ENCODE peak calls at places on chromosome 9, in seven cellular contexts. O is tibial artery, F is fibroblast of lung, S is NCI-H82, E is heart left ventricle, W is GDM1, J is neural crest cell. K is an unnamed sample.

GRCh38 chr9:132048191-132048590 is 31.5 kb downstream of the MED27 start:
- DNase-seq in E (no peak), W (no peak), F (peak), S (no peak), J (no peak), O (no peak), K (no peak)

GRCh38 chr9:125632321-125633115 is 74.5 kb downstream of the MAPKAP1 start:
- DNase-seq in O (no peak), W (peak), J (no peak), S (no peak), F (peak), E (no peak), K (no peak)

GRCh38 chr9:127397722-127398647 is 1.0 kb downstream of the SLC2A8 start:
- DNase-seq in W (peak), J (peak), F (peak), O (peak), E (peak), S (peak), K (peak)

GRCh38 chr9:129464972-129465833 is 155.7 kb downstream of the C9orf50 start:
- DNase-seq in J (no peak), E (peak), O (peak), S (peak), F (peak), W (no peak), K (peak)

GRCh38 chr9:89661956-89662717 is 57.3 kb downstream of the GADD45G start:
- DNase-seq in S (peak), E (peak), O (peak), F (peak), W (no peak), J (peak), K (peak)

GRCh38 chr9:101912698-101913097 is 174.3 kb upstream of the GRIN3A start:
- DNase-seq in W (no peak), F (no peak), S (no peak), O (no peak), J (no peak), E (no peak), K (no peak)

GRCh38 chr9:96483733-96484240 is 33.8 kb downstream of the HABP4 start:
- DNase-seq in S (no peak), E (no peak), O (no peak), W (no peak), F (no peak), J (no peak), K (no peak)

GRCh38 chr9:109859447-109859846 is 79.4 kb downstream of the PALM2AKAP2 start:
- DNase-seq in W (no peak), J (no peak), F (no peak), S (no peak), O (no peak), E (no peak), K (no peak)

GRCh38 chr9:88773627-88774244 is 217.5 kb upstream of the S1PR3 start:
- DNase-seq in W (no peak), E (no peak), O (no peak), F (peak), S (peak), J (no peak), K (no peak)

K was measured in uterus.